ENCODE peak calls at places on chromosome 6, in four cellular contexts. E, K, H and P are unnamed samples.

GRCh38 chr6:148758492-148758891 is 11.7 kb downstream of the UST start:
- DNase-seq in E (no peak), K (peak; percentile 39), H (no peak), P (no peak)

GRCh38 chr6:17691925-17692538 is 14.7 kb downstream of the NUP153 start:
- DNase-seq in E (no peak), K (no peak), H (no peak), P (no peak)

GRCh38 chr6:41602864-41603608 is 35.2 kb upstream of the MDFI start:
- DNase-seq in E (peak; percentile 65), K (peak; percentile 87), H (peak; percentile 83), P (peak; percentile 67)

GRCh38 chr6:165662041-165662491 is 975 bp downstream of the PDE10A start:
- DNase-seq in E (no peak), K (no peak), H (peak; percentile 66), P (no peak)

GRCh38 chr6:130943738-130944137 is 116.5 kb downstream of the SMLR1 start:
- DNase-seq in E (no peak), K (no peak), H (no peak), P (no peak)

GRCh38 chr6:108133594-108134179 is 32.1 kb upstream of the NR2E1 start:
- DNase-seq in E (peak; percentile 68), K (peak; percentile 74), H (peak; percentile 94), P (peak; percentile 77)

GRCh38 chr6:144647406-144647964 is 362.4 kb downstream of the UTRN start:
- DNase-seq in E (no peak), K (no peak), H (no peak), P (no peak)

GRCh38 chr6:152428126-152428525 is 209.0 kb downstream of the SYNE1 start:
- DNase-seq in E (peak; percentile 19), K (no peak), H (peak; percentile 10), P (peak; percentile 38)

GRCh38 chr6:122853259-122853995 is 64.4 kb downstream of the SMPDL3A start:
- DNase-seq in E (no peak), K (no peak), H (no peak), P (no peak)

GRCh38 chr6:45473121-45473967 is 95.6 kb upstream of the SUPT3H start:
- DNase-seq in E (no peak), K (no peak), H (no peak), P (no peak)

GRCh38 chr6:148548065-148548748 is 198.6 kb upstream of the UST start:
- DNase-seq in E (no peak), K (no peak), H (no peak), P (no peak)

GRCh38 chr6:105603779-105604592 is 201.1 kb upstream of the PREP start:
- DNase-seq in E (no peak), K (no peak), H (no peak), P (no peak)

GRCh38 chr6:34238507-34239239 is 2.0 kb downstream of the HMGA1 start:
- DNase-seq in E (no peak), K (no peak), H (no peak), P (no peak)

GRCh38 chr6:143159001-143159400 is 98.3 kb downstream of the AIG1 start:
- DNase-seq in E (no peak), K (no peak), H (no peak), P (peak; percentile 17)

GRCh38 chr6:142874676-142875075 is 70.3 kb downstream of the HIVEP2 start:
- DNase-seq in E (no peak), K (no peak), H (no peak), P (no peak)

GRCh38 chr6:134888316-134888715 is 61.6 kb downstream of the ALDH8A1 start:
- DNase-seq in E (no peak), K (no peak), H (no peak), P (no peak)

GRCh38 chr6:152316024-152316423 is 321.1 kb downstream of the SYNE1 start:
- DNase-seq in E (no peak), K (no peak), H (no peak), P (no peak)

GRCh38 chr6:579339-579738 is 77.6 kb downstream of the HUS1B start:
- DNase-seq in E (no peak), K (peak; percentile 5), H (no peak), P (no peak)

GRCh38 chr6:100904316-100904715 is 23.2 kb upstream of the ASCC3 start:
- DNase-seq in E (no peak), K (no peak), H (no peak), P (no peak)

GRCh38 chr6:69866351-69867074 is at the start of gene COL19A1:
- DNase-seq in E (no peak), K (peak; percentile 72), H (peak; percentile 10), P (no peak)

GRCh38 chr6:136676075-136676474 is 116.2 kb downstream of the MAP3K5 start:
- DNase-seq in E (peak; percentile 81), K (no peak), H (no peak), P (no peak)

GRCh38 chr6:38114976-38115632 is 295.6 kb downstream of the ZFAND3 start:
- DNase-seq in E (peak; percentile 66), K (peak; percentile 27), H (no peak), P (peak; percentile 44)

GRCh38 chr6:23532227-23532626 is 593.8 kb upstream of the NRSN1 start:
- DNase-seq in E (peak; percentile 1), K (no peak), H (no peak), P (peak; percentile 59)

GRCh38 chr6:152635949-152636674 is 1.1 kb downstream of the SYNE1 start:
- DNase-seq in E (no peak), K (no peak), H (peak; percentile 25), P (no peak)

GRCh38 chr6:125220712-125221111 is 67.1 kb downstream of the TPD52L1 start:
- DNase-seq in E (peak; percentile 32), K (no peak), H (no peak), P (no peak)

GRCh38 chr6:18349350-18349749 is 37.8 kb upstream of the RNF144B start:
- DNase-seq in E (peak; percentile 24), K (no peak), H (no peak), P (no peak)

GRCh38 chr6:125792680-125793079 is 1.9 kb downstream of the NCOA7 start:
- DNase-seq in E (peak; percentile 35), K (no peak), H (no peak), P (no peak)

GRCh38 chr6:156396068-156396771 is 381.0 kb upstream of the ARID1B start:
- DNase-seq in E (no peak), K (no peak), H (no peak), P (no peak)

GRCh38 chr6:118650500-118651281 is 700 bp downstream of the CEP85L start:
- DNase-seq in E (peak; percentile 48), K (peak; percentile 51), H (peak; percentile 51), P (no peak)

GRCh38 chr6:50610562-50610961 is 102.8 kb upstream of the TFAP2D start:
- DNase-seq in E (no peak), K (no peak), H (no peak), P (no peak)

GRCh38 chr6:2275892-2276242 is 30.5 kb upstream of the GMDS start:
- DNase-seq in E (no peak), K (no peak), H (no peak), P (no peak)

GRCh38 chr6:129709451-129709908 is 497 bp downstream of the ARHGAP18 start:
- DNase-seq in E (no peak), K (no peak), H (no peak), P (no peak)

GRCh38 chr6:12008366-12009179 is 3.5 kb upstream of the HIVEP1 start:
- DNase-seq in E (peak; percentile 75), K (peak; percentile 92), H (peak; percentile 74), P (peak; percentile 75)

GRCh38 chr6:3627501-3627900 is 124.0 kb downstream of the PXDC1 start:
- DNase-seq in E (no peak), K (no peak), H (no peak), P (no peak)